ENCODE peak calls at places on chromosomes 11 and 22, in nine cellular contexts. P is natural killer cell treated with Interleukin-12 subunit alpha and Interleukin-12 subunit beta and Interleukin-15 and Interleukin-18, amount 100 ng/mL, for 72 hours; T is EH; K is activated effector memory CD4-positive, alpha-beta T cell treated with Interleukin-2 at 50 U/mL for 16 hours; L is stimulated activated CD8-positive, alpha-beta memory T cell treated with anti-CD3 and anti-CD28 coated beads, Interleukin-4, amount 100 ng/mL, for 24 hours; B is activated naive CD4-positive, alpha-beta T cell; N is kidney tubule cell; V is stomach; X is endothelial cell. D is an unnamed sample.
A peak's percentile ranks its signal among the peaks of the same experiment; 100 is the strongest.

GRCh38 chr22:40813912-40814315 is 5.2 kb downstream of the SLC25A17 start:
- DNase-seq in P (no peak), T (no peak), K (no peak), L (no peak), B (no peak), N (no peak), V (no peak), X (no peak), D (no peak)

GRCh38 chr11:83195176-83195531 is 1.6 kb downstream of the ANKRD42 start:
- DNase-seq in P (no peak), T (peak; percentile 22), K (no peak), L (no peak), B (no peak), N (peak; percentile 36), V (no peak), X (no peak), D (no peak)

GRCh38 chr11:95792200-95792599 is 1.9 kb downstream of the CEP57 start:
- DNase-seq in P (no peak), T (no peak), K (no peak), L (no peak), B (no peak), N (no peak), V (no peak), X (no peak), D (no peak)

GRCh38 chr11:23725752-23726151 is 771.1 kb upstream of the LUZP2 start:
- DNase-seq in P (no peak), T (peak; percentile 29), K (no peak), L (no peak), B (no peak), N (no peak), V (no peak), X (no peak), D (peak; percentile 40)

GRCh38 chr11:74011360-74012071 is 2.6 kb upstream of the UCP3 start:
- DNase-seq in P (peak; percentile 65), T (peak; percentile 4), K (no peak), L (peak; percentile 33), B (no peak), N (no peak), V (no peak), X (no peak), D (peak; percentile 77)

GRCh38 chr11:73577496-73577917 is 20.4 kb downstream of the FAM168A start:
- DNase-seq in P (no peak), T (peak; percentile 78), K (no peak), L (no peak), B (no peak), N (no peak), V (no peak), X (no peak), D (peak; percentile 74)

GRCh38 chr22:48663297-48663696 is 1164.4 kb downstream of the BRD1 start:
- DNase-seq in P (no peak), T (no peak), K (no peak), L (no peak), B (no peak), N (peak; percentile 3), V (no peak), X (no peak), D (peak; percentile 9)

GRCh38 chr22:49748514-49748913 is 79.2 kb downstream of the BRD1 start:
- DNase-seq in P (no peak), T (no peak), K (no peak), L (no peak), B (no peak), N (no peak), V (no peak), X (no peak), D (no peak)

GRCh38 chr11:87803748-87804147 is 371.5 kb downstream of the RAB38 start:
- DNase-seq in P (no peak), T (no peak), K (no peak), L (no peak), B (no peak), N (no peak), V (no peak), X (no peak), D (no peak)